ENCODE peak calls at places on chromosomes 3 and 15, in five cellular contexts. T, S, U, K and I are unnamed samples. For H3K36me3, the result is how much of the 10 kb centered on the place peaks cover.

GRCh38 chr15:89361451-89362202 is 27.0 kb upstream of the POLG start:
- DNase-seq in K (peak), S (peak), T (peak), U (peak), I (peak)

GRCh38 chr15:86001200-86001599 is 78.5 kb upstream of the AGBL1 start:
- DNase-seq in U (no peak), T (peak), S (no peak), K (peak), I (no peak)

GRCh38 chr3:141049681-141050080 is 1.5 kb upstream of the SPSB4 start:
- DNase-seq in S (no peak), U (no peak), K (peak), T (no peak), I (peak)

GRCh38 chr3:177561769-177562360 is 364.6 kb upstream of the TBL1XR1 start:
- DNase-seq in T (no peak), U (no peak), K (no peak), S (no peak), I (no peak)

GRCh38 chr3:4804161-4805058 is 174.8 kb upstream of the BHLHE40 start:
- DNase-seq in S (no peak), U (no peak), T (peak), K (no peak), I (no peak)

GRCh38 chr15:31391687-31392671 is 65.3 kb downstream of the KLF13 start:
- DNase-seq in U (peak), T (peak), S (peak), K (peak), I (peak)

GRCh38 chr3:104604326-104605010 is 762.2 kb upstream of the ALCAM start:
- DNase-seq in K (no peak), T (peak), U (no peak), S (no peak), I (no peak)

GRCh38 chr15:47507221-47507985 is 209.9 kb upstream of the SEMA6D start:
- DNase-seq in S (no peak), K (no peak), U (no peak), T (no peak), I (no peak)

GRCh38 chr3:43838877-43839276 is 148.1 kb downstream of the ABHD5 start:
- DNase-seq in K (no peak), S (no peak), T (peak), U (no peak), I (no peak)

GRCh38 chr3:127035672-127036071 is 52.8 kb downstream of the PLXNA1 start:
- DNase-seq in S (peak), T (peak), K (no peak), U (no peak), I (no peak)

GRCh38 chr3:105385868-105386508 is 19.3 kb downstream of the ALCAM start:
- DNase-seq in T (no peak), S (no peak), U (no peak), K (no peak), I (no peak)

GRCh38 chr3:123331006-123331405 is 117.9 kb downstream of the ADCY5 start:
- DNase-seq in K (peak), S (no peak), T (no peak), U (no peak), I (peak)

GRCh38 chr3:149332781-149333517 is 487 bp downstream of the TM4SF18 start:
- DNase-seq in U (no peak), S (no peak), K (peak), T (no peak), I (no peak)

GRCh38 chr3:16875876-16876575 is 8.7 kb upstream of the PLCL2 start:
- DNase-seq in U (no peak), K (no peak), S (peak), T (no peak), I (no peak)

GRCh38 chr15:28021281-28022039 is 77.7 kb downstream of the OCA2 start:
- DNase-seq in K (peak), S (peak), T (peak), U (peak), I (peak)

GRCh38 chr15:101237161-101237775 is 14.6 kb downstream of the CHSY1 start:
- DNase-seq in T (no peak), U (no peak), S (no peak), K (no peak), I (no peak)

GRCh38 chr15:77025066-77025435 is 30.1 kb downstream of the PSTPIP1 start:
- DNase-seq in U (no peak), K (no peak), S (peak), T (no peak), I (peak)

GRCh38 chr3:128555098-128555825 is 62.3 kb upstream of the GATA2 start:
- DNase-seq in K (peak), T (no peak), S (peak), U (no peak), I (peak)

GRCh38 chr15:88382482-88382983 is 84.7 kb downstream of the MRPL46 start:
- DNase-seq in U (no peak), K (no peak), S (no peak), T (peak), I (no peak)

GRCh38 chr3:190319660-190320059 is 2.6 kb downstream of the CLDN1 start:
- DNase-seq in U (no peak), K (no peak), S (peak), T (peak), I (no peak)

GRCh38 chr15:89462198-89462912 is 34.0 kb downstream of the RHCG start:
- DNase-seq in K (no peak), U (no peak), S (no peak), T (no peak), I (no peak)

GRCh38 chr15:57591822-57592367 is at the start of gene MYZAP:
- DNase-seq in S (peak), U (peak), T (no peak), K (peak), I (peak)

GRCh38 chr15:26974120-26974780 is 3.3 kb downstream of the GABRG3 start:
- DNase-seq in T (no peak), S (no peak), U (no peak), K (peak), I (peak)

GRCh38 chr15:43510230-43511011 is 7.0 kb upstream of the MAP1A start:
- DNase-seq in T (peak), S (peak), K (peak), U (peak), I (peak)
- H3K4me3 ChIP-seq in T (peak), S (peak), K (peak), U (peak), I (peak)

GRCh38 chr15:80850941-80851451 is 71.8 kb downstream of the CEMIP start:
- DNase-seq in T (peak), S (no peak), K (no peak), U (no peak), I (no peak)
- H3K36me3 ChIP-seq in T (under half), S (under half), K (under half), U (under half), I (under half)

DNA sequence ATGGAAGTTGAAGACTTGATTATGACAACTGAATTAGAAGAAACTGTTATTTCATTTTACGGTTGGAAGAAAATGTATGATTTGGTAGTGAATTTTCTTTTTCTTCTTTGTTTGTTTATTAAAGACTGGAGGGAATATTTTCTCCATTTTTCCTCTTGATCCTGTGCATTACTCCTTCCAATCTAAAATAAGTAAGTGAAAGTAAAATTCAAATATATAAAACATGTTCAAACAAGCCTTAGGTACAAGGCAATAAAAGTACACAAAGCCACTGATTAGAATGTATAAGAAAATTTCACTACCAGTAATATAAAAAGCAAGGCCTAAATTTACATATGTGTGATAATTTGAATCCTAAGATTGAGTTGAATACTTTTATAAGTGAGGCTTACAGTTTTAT is 181.2 kb upstream of the MME start:
- DNase-seq in T (no peak), K (no peak), U (no peak), S (no peak), I (no peak)
- H3K4me3 ChIP-seq in T (no peak), K (no peak), U (no peak), S (no peak), I (no peak)

DNA sequence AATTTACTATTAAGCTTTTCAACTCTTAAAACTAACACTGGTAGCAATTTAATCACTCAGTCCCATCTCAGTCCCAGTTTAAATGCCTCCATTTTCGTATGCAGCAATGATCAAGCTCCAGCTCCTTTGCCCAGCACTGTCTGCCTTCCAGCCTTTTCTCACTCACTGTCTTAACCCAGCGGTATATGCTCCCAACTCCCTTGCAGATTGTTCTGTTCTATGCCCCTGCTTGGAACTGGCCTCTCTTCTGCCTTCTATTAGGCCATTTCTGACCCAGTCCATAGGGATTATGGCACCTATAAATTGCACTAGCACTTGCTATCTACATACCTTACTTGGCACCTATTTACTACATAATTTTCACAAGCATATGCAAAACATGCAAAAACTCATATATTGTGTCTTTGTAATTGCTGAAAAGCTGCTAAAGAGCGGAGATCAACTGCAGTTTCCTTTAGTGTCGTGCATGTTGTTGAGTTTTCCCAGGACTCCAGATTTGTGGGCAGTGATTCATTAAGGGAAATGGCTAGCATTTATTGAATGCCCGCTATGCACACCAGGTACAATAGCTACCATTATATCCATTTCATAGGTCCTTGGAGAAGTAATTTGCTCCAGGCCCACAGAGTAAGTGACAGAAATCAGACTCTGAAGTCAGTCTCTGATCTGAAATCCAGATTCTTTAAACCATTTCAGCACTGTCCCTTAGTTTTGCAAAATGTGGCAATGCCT is 24.4 kb downstream of the CRBN start:
- DNase-seq in K (no peak), U (no peak), T (peak), S (no peak), I (no peak)
- H3K36me3 ChIP-seq in K (under half), U (half or more), T (under half), S (under half), I (under half)